ENCODE peak calls at places on chromosome 1, in six cellular contexts. P, B, F, V, I and W are unnamed samples.

GRCh38 chr1:159938221-159938852 is 7.1 kb downstream of the IGSF9 start:
- DNase-seq in F (no peak), B (no peak), I (no peak), V (no peak), P (no peak), W (no peak)

GRCh38 chr1:89608627-89609338 is 24.1 kb upstream of the LRRC8C start:
- DNase-seq in F (no peak), B (no peak), I (no peak), V (no peak), P (peak), W (no peak)

GRCh38 chr1:70319750-70320149 is 34.8 kb downstream of the ANKRD13C start:
- DNase-seq in P (no peak), I (no peak), V (no peak), B (peak), F (no peak), W (no peak)

GRCh38 chr1:15039017-15039648 is 114.4 kb upstream of the TMEM51 start:
- DNase-seq in I (no peak), B (no peak), P (no peak), F (no peak), V (no peak), W (no peak)

GRCh38 chr1:218348628-218349185 is 3.6 kb downstream of the TGFB2 start:
- DNase-seq in I (no peak), V (no peak), P (no peak), F (no peak), B (no peak), W (no peak)

GRCh38 chr1:9809122-9809521 is 14.6 kb downstream of the CLSTN1 start:
- DNase-seq in B (no peak), V (no peak), F (peak), P (no peak), I (peak), W (no peak)

GRCh38 chr1:245686446-245687030 is 531.8 kb downstream of the KIF26B start:
- DNase-seq in F (peak), I (no peak), B (no peak), V (no peak), P (no peak), W (no peak)

GRCh38 chr1:215845224-215845902 is 278.3 kb downstream of the KCTD3 start:
- DNase-seq in F (no peak), B (peak), P (no peak), V (no peak), I (no peak), W (no peak)

GRCh38 chr1:155127672-155128468 is at the start of gene EFNA1:
- DNase-seq in V (peak), F (peak), P (peak), B (peak), I (peak), W (peak)

GRCh38 chr1:84019217-84019616 is 20.3 kb upstream of the TTLL7 start:
- DNase-seq in I (no peak), P (no peak), F (no peak), B (no peak), V (no peak), W (no peak)

GRCh38 chr1:234553241-234554156 is 56.5 kb downstream of the IRF2BP2 start:
- DNase-seq in V (no peak), F (peak), I (no peak), B (peak), P (no peak), W (peak)

GRCh38 chr1:12121212-12122000 is 45.4 kb upstream of the TNFRSF1B start:
- DNase-seq in F (no peak), B (peak), V (no peak), I (no peak), P (no peak), W (peak)

GRCh38 chr1:163195728-163196448 is 6.8 kb downstream of the RGS5 start:
- DNase-seq in V (no peak), F (no peak), B (peak), I (no peak), P (no peak), W (no peak)

GRCh38 chr1:234770031-234770795 is 160.2 kb upstream of the IRF2BP2 start:
- DNase-seq in F (peak), B (no peak), P (no peak), V (no peak), I (peak), W (no peak)

GRCh38 chr1:101239095-101240040 is 2.5 kb downstream of the S1PR1 start:
- DNase-seq in I (no peak), F (no peak), B (peak), V (no peak), P (no peak), W (peak)

GRCh38 chr1:27388337-27389005 is 4.0 kb upstream of the GPR3 start:
- DNase-seq in I (peak), P (peak), B (no peak), V (peak), F (peak), W (no peak)

GRCh38 chr1:211371406-211372105 is 44.9 kb downstream of the TRAF5 start:
- DNase-seq in F (no peak), V (no peak), I (no peak), P (no peak), B (no peak), W (no peak)

GRCh38 chr1:241990040-241990439 is 8.9 kb downstream of the MAP1LC3C start:
- DNase-seq in V (peak), B (peak), F (peak), I (peak), P (peak), W (peak)

GRCh38 chr1:235597867-235598553 is 51.6 kb downstream of the GNG4 start:
- DNase-seq in V (no peak), I (no peak), B (peak), F (peak), P (no peak), W (no peak)

GRCh38 chr1:32496127-32496526 is 31.3 kb downstream of the ZBTB8B start:
- DNase-seq in V (no peak), F (no peak), P (no peak), I (no peak), B (peak), W (no peak)

GRCh38 chr1:31509124-31510072 is 66.9 kb upstream of the TINAGL1 start:
- DNase-seq in I (no peak), B (no peak), F (no peak), P (peak), V (no peak), W (no peak)

GRCh38 chr1:54850082-54850730 is 36.8 kb downstream of the DHCR24 start:
- DNase-seq in F (no peak), B (peak), V (peak), I (no peak), P (no peak), W (no peak)

GRCh38 chr1:93332368-93332767 is 13.3 kb upstream of the DR1 start:
- DNase-seq in I (no peak), V (no peak), F (no peak), B (no peak), P (no peak), W (no peak)

GRCh38 chr1:187842406-187843165 is 1013.8 kb downstream of the PLA2G4A start:
- DNase-seq in V (no peak), F (peak), P (no peak), B (no peak), I (peak), W (no peak)

GRCh38 chr1:41907446-41907845 is 11.3 kb downstream of the HIVEP3 start:
- DNase-seq in F (no peak), P (no peak), V (no peak), I (no peak), B (no peak), W (no peak)

GRCh38 chr1:29497395-29498125 is 261.2 kb downstream of the PTPRU start:
- DNase-seq in V (peak), B (no peak), F (no peak), I (no peak), P (no peak), W (no peak)

GRCh38 chr1:231826566-231826965 is 200.0 kb downstream of the DISC1 start:
- DNase-seq in B (no peak), P (no peak), F (no peak), V (no peak), I (no peak), W (no peak)

GRCh38 chr1:41494351-41495170 is 10.1 kb upstream of the EDN2 start:
- DNase-seq in B (no peak), F (no peak), P (no peak), I (no peak), V (no peak), W (peak)

GRCh38 chr1:20775700-20776099 is 11.4 kb downstream of the HP1BP3 start:
- DNase-seq in B (no peak), I (no peak), P (no peak), V (no peak), F (no peak), W (no peak)

GRCh38 chr1:202131956-202132821 is 9.5 kb downstream of the GPR37L1 start:
- DNase-seq in P (peak), F (peak), B (no peak), V (peak), I (no peak), W (peak)

GRCh38 chr1:33086384-33086850 is 5.5 kb downstream of the AZIN2 start:
- DNase-seq in P (peak), I (peak), F (peak), V (peak), B (peak), W (peak)

GRCh38 chr1:161905269-161905884 is 118.3 kb downstream of the OLFML2B start:
- DNase-seq in P (peak), I (no peak), B (peak), V (no peak), F (peak), W (no peak)

GRCh38 chr1:206679738-206680211 is 4.9 kb upstream of the MAPKAPK2 start:
- DNase-seq in I (no peak), B (no peak), P (peak), F (no peak), V (no peak), W (no peak)

GRCh38 chr1:236400061-236400638 is 6.1 kb downstream of the EDARADD start:
- DNase-seq in V (no peak), I (no peak), F (peak), B (no peak), P (no peak), W (no peak)

GRCh38 chr1:12600880-12601633 is 17.0 kb downstream of the DHRS3 start:
- DNase-seq in I (peak), P (peak), V (peak), B (no peak), F (peak), W (no peak)

GRCh38 chr1:18530567-18531502 is 50.1 kb downstream of the KLHDC7A start:
- DNase-seq in P (peak), I (no peak), V (no peak), F (peak), B (no peak), W (no peak)
- TF ChIP-seq CTCF in P (peak), I (no peak), V (no peak), F (peak), B (no peak), W (no peak)

DNA sequence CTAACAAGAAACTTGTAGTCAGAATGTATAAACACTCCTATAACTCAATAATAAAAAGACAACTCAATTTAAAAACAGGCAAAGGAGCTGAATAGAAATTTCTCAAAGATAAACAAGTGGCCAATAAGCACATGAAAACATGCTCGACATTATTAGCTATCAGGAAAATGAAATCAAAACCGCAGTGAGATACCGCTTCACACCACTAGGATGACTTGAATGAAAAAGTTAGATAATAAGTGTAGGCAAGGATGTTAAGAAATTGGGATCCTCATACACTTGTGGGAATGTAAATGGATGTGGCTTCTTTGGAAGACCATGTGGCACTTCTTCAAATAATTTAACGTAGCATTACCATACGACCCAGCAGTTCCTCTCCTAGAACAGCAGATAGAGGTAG is 8.9 kb downstream of the RALGPS2 start:
- DNase-seq in B (no peak), I (no peak), P (no peak), F (no peak), V (no peak), W (no peak)
- TF ChIP-seq CTCF in B (no peak), I (peak), P (peak), F (peak), V (no peak), W (no peak)

DNA sequence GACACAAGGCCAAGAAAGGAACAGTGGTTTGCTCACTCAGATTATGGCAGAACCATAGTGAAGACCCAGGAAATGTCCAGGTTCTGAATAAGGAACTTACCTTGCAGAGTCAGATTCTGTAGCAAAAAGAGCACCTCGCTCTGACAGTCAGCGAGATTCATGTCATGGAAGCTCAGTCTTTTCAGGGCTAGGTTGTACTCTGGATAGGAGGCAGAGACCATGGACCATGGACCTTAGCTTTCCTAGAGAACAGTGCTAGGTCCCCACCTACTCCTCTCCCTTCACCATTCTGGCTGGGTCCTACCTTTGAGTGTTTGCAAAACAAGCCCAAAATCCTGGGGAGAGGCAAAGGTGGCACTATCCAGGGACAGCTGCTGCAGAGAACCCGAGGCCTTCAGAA is 23.3 kb downstream of the LRRC41 start:
- DNase-seq in P (no peak), F (no peak), B (no peak), V (no peak), I (no peak), W (no peak)
- TF ChIP-seq CTCF in P (no peak), F (no peak), B (no peak), V (no peak), I (no peak), W (no peak)

GRCh38 chr1:57468661-57469523 is 45.0 kb upstream of the DAB1 start:
- DNase-seq in V (no peak), I (no peak), F (peak), P (no peak), B (peak), W (no peak)
- TF ChIP-seq CTCF in V (no peak), I (no peak), F (peak), P (no peak), B (no peak), W (no peak)

GRCh38 chr1:180636138-180636537 is 4.3 kb downstream of the XPR1 start:
- DNase-seq in V (no peak), P (no peak), F (no peak), I (no peak), B (peak), W (no peak)
- TF ChIP-seq CTCF in V (no peak), P (no peak), F (peak), I (no peak), B (no peak), W (no peak)

DNA sequence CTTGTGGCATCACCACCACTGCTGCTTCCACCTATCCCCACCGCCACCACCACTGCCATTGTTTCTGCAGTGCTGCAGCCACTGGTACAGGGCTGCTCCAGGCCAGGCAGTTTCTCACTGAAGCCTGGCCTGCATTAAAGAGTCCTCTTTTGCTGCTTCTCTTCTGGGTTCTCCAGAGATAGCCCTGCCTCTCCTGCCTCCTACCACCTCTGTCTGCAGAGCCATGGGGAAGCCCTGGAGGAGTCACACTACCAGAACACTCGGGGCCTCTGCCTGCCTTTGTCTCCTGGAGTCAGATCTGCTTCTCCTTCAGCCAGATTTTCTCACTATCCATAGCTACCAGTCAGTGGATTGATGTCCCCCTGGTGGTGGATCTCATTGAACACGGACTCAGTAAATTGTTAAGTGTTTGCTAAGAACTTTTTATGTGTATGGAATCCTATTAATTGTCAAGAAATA is 37.7 kb upstream of the DDAH1 start:
- DNase-seq in I (no peak), V (no peak), P (peak), F (peak), B (peak), W (peak)
- TF ChIP-seq CTCF in I (peak), V (peak), P (peak), F (peak), B (peak), W (peak)

GRCh38 chr1:186681136-186681535 is 913 bp upstream of the PTGS2 start:
- DNase-seq in P (no peak), I (no peak), V (no peak), F (no peak), B (peak), W (no peak)

GRCh38 chr1:186683637-186684410 is 3.6 kb upstream of the PTGS2 start:
- DNase-seq in I (no peak), B (no peak), P (no peak), F (no peak), V (no peak), W (no peak)

GRCh38 chr1:186681806-186682205 is 1.6 kb upstream of the PTGS2 start:
- DNase-seq in P (no peak), B (peak), I (no peak), F (no peak), V (no peak), W (no peak)

GRCh38 chr1:186680031-186681012 is at the start of gene PTGS2:
- DNase-seq in V (peak), F (peak), B (peak), P (peak), I (peak), W (peak)

DNA sequence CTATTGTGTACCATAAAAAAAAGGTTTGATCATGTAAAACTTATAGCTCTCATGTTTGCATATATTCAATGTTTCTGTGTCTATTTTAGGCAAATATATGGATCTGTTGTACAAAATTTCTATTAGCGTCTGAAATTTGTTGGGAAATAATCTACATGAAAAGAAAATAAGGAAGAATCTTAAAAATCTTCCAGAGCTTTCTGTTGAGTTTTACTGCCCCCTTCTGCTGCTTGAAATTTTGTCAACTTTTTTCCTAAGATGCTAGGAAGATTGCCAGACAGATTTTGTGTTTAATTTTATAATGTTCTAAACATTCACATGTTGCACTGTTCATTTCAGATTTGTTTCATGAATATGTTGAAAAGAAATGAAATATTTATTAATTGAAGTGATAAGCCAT is 2.5 kb upstream of the PTGS2 start:
- DNase-seq in B (peak), I (no peak), F (no peak), P (no peak), V (no peak), W (no peak)
- TF ChIP-seq CTCF in B (no peak), I (no peak), F (peak), P (no peak), V (no peak), W (no peak)

DNA sequence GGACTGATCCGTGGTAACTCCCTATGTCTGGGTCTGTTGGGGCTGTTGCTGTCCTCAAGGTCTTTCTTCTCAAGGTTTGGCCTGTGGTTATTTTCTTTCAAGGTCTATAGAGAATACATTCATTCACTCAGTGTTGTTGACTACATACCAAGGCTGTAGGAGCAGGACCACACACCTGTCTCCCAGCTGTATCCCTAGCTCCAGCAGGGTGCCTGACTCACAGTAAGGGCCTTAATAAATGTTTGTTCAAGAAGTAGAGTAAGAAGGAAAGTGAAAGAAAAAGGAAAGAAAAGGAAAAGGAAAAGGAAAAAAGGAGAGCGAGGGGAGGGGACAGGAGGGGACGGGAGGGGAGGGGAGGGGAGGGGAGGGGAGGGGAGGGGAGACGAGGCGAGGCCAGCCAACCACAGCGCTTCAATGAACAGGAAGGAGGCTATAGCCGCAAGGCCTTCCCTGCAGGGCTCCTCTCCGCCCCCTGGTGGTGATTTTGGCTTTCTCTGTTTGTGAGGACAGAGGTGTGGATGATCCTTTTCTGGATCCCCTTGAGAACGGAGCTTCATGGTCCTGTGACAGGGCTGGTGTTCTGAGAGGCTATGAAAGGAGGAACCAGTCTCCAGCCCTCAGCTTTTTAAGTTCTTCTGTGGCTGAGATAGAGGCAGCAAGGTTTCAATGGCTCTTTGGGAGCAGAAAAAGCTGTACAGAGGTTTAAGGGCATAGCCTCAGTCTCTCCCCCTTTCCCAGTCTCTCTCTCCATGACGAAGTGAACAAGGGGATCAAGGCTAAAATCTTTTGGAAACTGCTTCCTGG is 30.6 kb upstream of the LCE5A start:
- DNase-seq in F (peak), P (peak), B (no peak), I (peak), V (no peak), W (no peak)
- TF ChIP-seq CTCF in F (peak), P (peak), B (peak), I (no peak), V (no peak), W (peak)

GRCh38 chr1:156489166-156489934 is 11.2 kb downstream of the MEF2D start:
- DNase-seq in P (no peak), I (peak), V (no peak), F (peak), B (no peak), W (peak)
- TF ChIP-seq CTCF in P (no peak), I (no peak), V (peak), F (peak), B (no peak), W (peak)